ENCODE peak calls at places on chromosomes 11 and 22, in six cellular contexts. Q is trophoblast cell, D is IMR-90, O is neuronal stem cell, F is H9, W is H1. T is an unnamed sample.

GRCh38 chr11:15884131-15884530 is 472.2 kb downstream of the SOX6 start:
- DNase-seq in F (no peak), D (no peak), W (no peak), O (no peak), Q (no peak), T (no peak)

GRCh38 chr11:16217631-16218030 is 138.7 kb downstream of the SOX6 start:
- DNase-seq in O (no peak), F (no peak), Q (no peak), D (peak; percentile 33), W (no peak), T (no peak)

GRCh38 chr22:19876941-19877625 is 22.4 kb upstream of the GNB1L start:
- DNase-seq in Q (no peak), O (no peak), D (no peak), F (no peak), W (no peak), T (no peak)

GRCh38 chr11:75142714-75143419 is 8.0 kb upstream of the SLCO2B1 start:
- DNase-seq in O (no peak), Q (peak; percentile 83), F (peak; percentile 83), W (peak; percentile 27), D (peak; percentile 95), T (peak; percentile 94)

GRCh38 chr22:17087176-17088131 is 2.7 kb downstream of the IL17RA start:
- DNase-seq in W (no peak), Q (no peak), D (peak; percentile 91), F (no peak), O (no peak), T (peak; percentile 34)

GRCh38 chr11:44572884-44573283 is 7.4 kb downstream of the CD82 start:
- DNase-seq in Q (peak; percentile 72), O (no peak), D (no peak), F (peak; percentile 85), W (no peak), T (no peak)

GRCh38 chr11:69387409-69387885 is 93.5 kb downstream of the MYEOV start:
- DNase-seq in O (no peak), D (no peak), Q (no peak), W (no peak), F (no peak), T (no peak)

GRCh38 chr22:25039255-25039654 is 86.7 kb downstream of the KIAA1671 start:
- DNase-seq in O (no peak), Q (no peak), D (no peak), F (no peak), W (no peak), T (no peak)

GRCh38 chr11:133403900-133404299 is 128.4 kb downstream of the OPCML start:
- DNase-seq in F (peak; percentile 48), Q (no peak), W (no peak), O (no peak), D (no peak), T (no peak)

GRCh38 chr22:49595465-49596078 is 232.1 kb downstream of the BRD1 start:
- DNase-seq in D (no peak), F (no peak), W (no peak), O (no peak), Q (no peak), T (no peak)

GRCh38 chr11:79100093-79100704 is 340.6 kb downstream of the TENM4 start:
- DNase-seq in W (no peak), D (peak; percentile 55), O (no peak), Q (peak; percentile 59), F (peak; percentile 62), T (peak; percentile 61)

GRCh38 chr22:46267431-46268279 is at the start of gene TTC38:
- DNase-seq in O (peak; percentile 58), F (peak; percentile 89), Q (peak; percentile 87), D (peak; percentile 60), W (peak; percentile 19), T (peak; percentile 87)

GRCh38 chr11:2202071-2202899 is 30.7 kb upstream of the TH start:
- DNase-seq in D (no peak), O (no peak), W (no peak), F (no peak), Q (peak; percentile 99), T (no peak)

GRCh38 chr11:8766993-8767374 is 84.4 kb downstream of the RPL27A start:
- DNase-seq in W (no peak), D (no peak), O (no peak), Q (peak; percentile 45), F (no peak), T (no peak)

GRCh38 chr11:86497310-86497709 is 122.6 kb downstream of the CCDC81 start:
- DNase-seq in W (no peak), F (no peak), O (no peak), D (peak; percentile 67), Q (peak; percentile 73), T (no peak)

GRCh38 chr11:67629386-67630229 is at the start of gene NUDT8:
- DNase-seq in D (peak; percentile 68), F (peak; percentile 90), W (no peak), Q (peak; percentile 93), O (peak; percentile 84), T (peak; percentile 84)

GRCh38 chr22:34570408-34570807 is 495.6 kb upstream of the ISX start:
- DNase-seq in D (no peak), O (no peak), F (no peak), Q (no peak), W (no peak), T (no peak)

GRCh38 chr22:37932401-37932800 is 21.0 kb downstream of the C22orf23 start:
- DNase-seq in F (no peak), W (no peak), Q (no peak), D (no peak), O (no peak), T (no peak)

GRCh38 chr22:46079861-46080821 is 70.2 kb upstream of the PPARA start:
- DNase-seq in Q (no peak), W (no peak), F (no peak), O (no peak), D (no peak), T (no peak)

GRCh38 chr11:1928038-1928890 is 8.8 kb downstream of the TNNT3 start:
- DNase-seq in O (no peak), Q (no peak), W (no peak), D (no peak), F (no peak), T (no peak)

DNA sequence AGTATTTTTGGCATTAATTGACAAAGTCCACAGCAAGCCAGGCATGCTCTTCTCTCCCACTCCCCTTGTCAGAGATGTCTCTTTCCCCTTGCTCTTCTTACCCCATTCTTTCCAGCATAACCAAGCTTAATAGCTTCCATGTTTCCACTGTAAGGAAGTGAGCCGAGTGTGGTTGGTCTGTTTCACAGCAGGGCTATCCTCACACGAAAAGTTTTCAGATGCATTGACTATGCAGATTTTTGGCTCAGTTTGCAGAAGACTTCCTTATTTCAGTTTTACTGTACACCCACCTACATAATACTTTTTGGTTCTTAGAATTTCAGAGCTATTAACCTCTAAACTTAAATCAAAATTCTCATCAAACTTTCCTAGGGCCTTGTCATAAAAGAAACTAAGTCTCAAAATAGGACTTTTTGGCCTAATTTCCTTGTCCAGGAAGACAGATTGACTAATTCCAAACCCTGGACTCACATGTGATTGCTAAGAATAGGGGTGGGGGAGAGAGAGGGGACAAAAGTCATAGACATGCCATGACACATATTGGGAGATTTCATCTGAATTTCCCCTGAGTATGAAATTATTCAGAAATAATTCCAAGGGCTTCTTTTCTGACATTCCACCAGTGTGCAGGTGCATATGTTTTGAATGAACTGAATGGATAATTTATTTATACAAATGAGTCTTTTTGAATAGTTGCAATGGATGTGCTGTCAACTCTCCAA is 7.3 kb upstream of the EHF start:
- DNase-seq in D (no peak), F (no peak), W (no peak), Q (no peak), O (no peak), T (no peak)
- H2BK5ac ChIP-seq in D (no peak overlapping the region), F (no peak overlapping the region), W (no peak overlapping the region), Q (no peak overlapping the region), O (no peak overlapping the region), T (no peak overlapping the region)

GRCh38 chr11:57979532-57980079 is 44.1 kb upstream of the OR9Q1 start:
- DNase-seq in Q (no peak), W (no peak), D (no peak), F (no peak), O (no peak), T (no peak)
- H3K4me1 ChIP-seq in Q (no peaks in the 10 kb centered on the region), W (no peaks in the 10 kb centered on the region), D (peaks cover 2% of the 10 kb centered on the region), F (peaks cover 4% of the 10 kb centered on the region), O (peaks cover 9% of the 10 kb centered on the region), T (no peaks in the 10 kb centered on the region)

GRCh38 chr11:110738641-110739040 is 26.4 kb upstream of the ARHGAP20 start:
- DNase-seq in F (no peak), D (no peak), O (no peak), W (no peak), Q (no peak), T (no peak)
- H4K91ac ChIP-seq in F (no peak overlapping the region), D (no peak overlapping the region), O (no peak overlapping the region), W (no peak overlapping the region), Q (no peak overlapping the region), T (no peak overlapping the region)

GRCh38 chr22:39519681-39520053 is 695 bp upstream of the ATF4 start:
- DNase-seq in Q (no peak), D (no peak), O (no peak), F (peak; percentile 65), W (no peak), T (peak; percentile 77)
- H2BK5ac ChIP-seq in Q (peak overlapping the region; percentile 86), D (peak overlapping the region; percentile 48), O (peak overlapping the region; percentile 97), F (no peak overlapping the region), W (peak overlapping the region; percentile 93), T (peak overlapping the region; percentile 49)

GRCh38 chr11:102583437-102583836 is 41.7 kb downstream of the MMP20 start:
- DNase-seq in O (no peak), F (no peak), Q (no peak), D (no peak), W (no peak), T (no peak)
- H3K4me1 ChIP-seq in O (no peaks in the 10 kb centered on the region), F (no peaks in the 10 kb centered on the region), Q (no peaks in the 10 kb centered on the region), D (no peaks in the 10 kb centered on the region), W (no peaks in the 10 kb centered on the region), T (peaks cover 4% of the 10 kb centered on the region)

GRCh38 chr11:73268671-73269271 is 3.4 kb upstream of the P2RY6 start:
- DNase-seq in Q (no peak), W (no peak), F (peak; percentile 24), D (no peak), O (no peak), T (no peak)
- H4K91ac ChIP-seq in Q (peak overlapping the region; percentile 52), W (peak overlapping the region; percentile 54), F (no peak overlapping the region), D (no peak overlapping the region), O (no peak overlapping the region), T (peak overlapping the region; percentile 46)

DNA sequence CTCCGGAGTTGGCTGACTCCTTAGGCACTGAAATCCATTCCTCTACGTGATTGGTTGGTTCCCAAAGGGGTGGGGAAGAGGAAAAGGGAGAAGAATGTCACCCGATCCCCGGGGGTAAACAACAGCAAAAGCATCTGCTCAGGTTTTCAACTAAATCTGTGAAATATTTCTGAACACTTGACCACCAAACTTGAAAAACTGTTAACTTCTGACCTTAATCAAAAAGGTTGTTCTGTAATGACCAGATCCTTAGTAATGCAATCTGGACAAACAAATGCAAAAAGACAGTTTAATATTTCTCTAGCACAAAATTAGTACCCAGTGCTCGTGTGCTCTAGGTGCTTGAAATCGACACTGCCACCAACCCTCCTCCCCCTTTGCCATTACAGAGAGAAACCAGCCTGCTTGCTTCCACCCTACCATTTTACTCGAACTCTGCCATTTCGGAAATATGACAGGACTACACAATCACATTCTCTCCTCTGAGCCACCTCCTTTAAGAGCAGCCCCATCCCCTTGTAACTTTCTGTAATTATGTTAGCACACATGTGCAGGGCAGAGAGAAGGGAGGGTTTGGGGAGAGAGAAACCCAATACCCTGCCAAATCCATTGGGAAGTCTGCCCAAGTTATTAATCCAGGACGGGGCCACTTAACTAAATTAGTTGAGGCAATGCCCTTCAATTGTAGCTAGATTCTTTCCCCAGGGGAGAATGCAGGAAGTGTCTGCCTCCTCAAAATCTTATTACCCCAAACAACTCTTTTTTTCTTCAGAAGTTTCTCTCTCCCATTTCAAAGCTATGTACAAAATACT is 113.8 kb downstream of the RBFOX2 start:
- DNase-seq in Q (peak; percentile 62), W (peak; percentile 50), D (peak; percentile 91), F (peak; percentile 88), O (peak; percentile 87), T (peak; percentile 95)
- H2BK5ac ChIP-seq in Q (no peak overlapping the region), W (peak overlapping the region; percentile 69), D (peak overlapping the region; percentile 77), F (no peak overlapping the region), O (no peak overlapping the region), T (no peak overlapping the region)